ENCODE peak calls at places on chromosomes 16 and 17, in ten cellular contexts. F is esophagus muscularis mucosa, W is tibial nerve, G is stomach, D is transverse colon, R is sigmoid colon, T is A549, Q is H1, U is ovary, B is suprapubic skin. O is an unnamed sample. For H3K4me1, the result is how much of the 10 kb centered on the place peaks cover.

GRCh38 chr17:66165537-66166123 is 26.3 kb downstream of the CEP112 start:
- DNase-seq in F (no peak), W (peak), G (no peak), D (no peak), R (no peak), T (peak), Q (no peak), U (no peak), B (no peak), O (no peak)

GRCh38 chr16:63324306-63324705 is 1288.1 kb upstream of the CDH8 start:
- DNase-seq in F (no peak), W (no peak), G (no peak), D (no peak), R (no peak), T (no peak), Q (no peak), U (no peak), B (no peak), O (no peak)

GRCh38 chr16:11372073-11372923 is 27.0 kb downstream of the RMI2 start:
- DNase-seq in F (no peak), W (no peak), G (no peak), D (no peak), R (no peak), T (no peak), Q (no peak), U (no peak), B (no peak), O (no peak)

GRCh38 chr16:85304337-85304736 is 192.1 kb upstream of the CIBAR2 start:
- DNase-seq in F (no peak), W (no peak), G (no peak), D (no peak), R (no peak), T (no peak), Q (no peak), U (no peak), B (no peak), O (no peak)

GRCh38 chr16:10040136-10041080 is 141.8 kb downstream of the GRIN2A start:
- DNase-seq in F (no peak), W (no peak), G (no peak), D (no peak), R (no peak), T (no peak), Q (no peak), U (no peak), B (no peak), O (no peak)

GRCh38 chr16:12517310-12517694 is 286.4 kb downstream of the CPPED1 start:
- DNase-seq in F (no peak), W (no peak), G (no peak), D (no peak), R (no peak), T (no peak), Q (no peak), U (no peak), B (no peak), O (no peak)

GRCh38 chr17:43003542-43004172 is 2.9 kb upstream of the IFI35 start:
- DNase-seq in F (no peak), W (no peak), G (no peak), D (no peak), R (no peak), T (peak), Q (no peak), U (no peak), B (no peak), O (no peak)

GRCh38 chr17:44210342-44211192 is 8.9 kb downstream of the UBTF start:
- DNase-seq in F (no peak), W (peak), G (peak), D (peak), R (peak), T (peak), Q (peak), U (peak), B (peak), O (peak)

GRCh38 chr16:24748242-24748641 is 18.8 kb downstream of the TNRC6A start:
- DNase-seq in F (no peak), W (peak), G (no peak), D (no peak), R (peak), T (peak), Q (no peak), U (no peak), B (no peak), O (peak)

GRCh38 chr17:50129303-50129945 is 536 bp downstream of the SAMD14 start:
- DNase-seq in F (no peak), W (no peak), G (no peak), D (no peak), R (no peak), T (peak), Q (no peak), U (no peak), B (no peak), O (peak)

GRCh38 chr17:80664217-80664780 is 119.7 kb downstream of the RPTOR start:
- DNase-seq in F (no peak), W (no peak), G (no peak), D (no peak), R (no peak), T (no peak), Q (no peak), U (no peak), B (no peak), O (peak)

GRCh38 chr17:3979276-3979583 is 15.0 kb upstream of the ATP2A3 start:
- DNase-seq in F (no peak), W (no peak), G (no peak), D (no peak), R (no peak), T (no peak), Q (no peak), U (no peak), B (no peak), O (no peak)

GRCh38 chr16:5323284-5323683 is 225.7 kb upstream of the EEF2KMT start:
- DNase-seq in F (no peak), W (no peak), G (no peak), D (no peak), R (no peak), T (no peak), Q (peak), U (no peak), B (no peak), O (no peak)

GRCh38 chr17:68910789-68911431 is 44.3 kb downstream of the ABCA8 start:
- DNase-seq in F (no peak), W (no peak), G (no peak), D (no peak), R (no peak), T (no peak), Q (no peak), U (no peak), B (no peak), O (no peak)

GRCh38 chr16:53378138-53378537 is 56.1 kb upstream of the RBL2 start:
- DNase-seq in F (no peak), W (no peak), G (no peak), D (no peak), R (no peak), T (no peak), Q (no peak), U (no peak), B (no peak), O (no peak)

GRCh38 chr16:83996481-83997252 is 28.6 kb downstream of the NECAB2 start:
- DNase-seq in F (no peak), W (no peak), G (no peak), D (no peak), R (no peak), T (no peak), Q (no peak), U (no peak), B (no peak), O (no peak)

GRCh38 chr16:29761882-29762281 is 16.1 kb upstream of the C16orf54 start:
- DNase-seq in F (no peak), W (no peak), G (no peak), D (no peak), R (no peak), T (no peak), Q (no peak), U (no peak), B (no peak), O (no peak)

GRCh38 chr17:38867179-38867994 is 2.5 kb upstream of the LASP1 start:
- DNase-seq in F (no peak), W (peak), G (peak), D (peak), R (peak), T (peak), Q (peak), U (peak), B (no peak), O (no peak)

GRCh38 chr16:17364319-17365210 is 106.2 kb downstream of the XYLT1 start:
- DNase-seq in F (no peak), W (peak), G (no peak), D (no peak), R (no peak), T (no peak), Q (no peak), U (no peak), B (no peak), O (no peak)

GRCh38 chr17:29931253-29931932 is 1.4 kb upstream of the SSH2 start:
- DNase-seq in F (no peak), W (peak), G (peak), D (peak), R (peak), T (peak), Q (no peak), U (peak), B (peak), O (no peak)

GRCh38 chr16:53207810-53208752 is 153.3 kb downstream of the CHD9 start:
- DNase-seq in F (no peak), W (peak), G (peak), D (peak), R (no peak), T (peak), Q (peak), U (peak), B (no peak), O (peak)

GRCh38 chr17:77696720-77697460 is 261.6 kb upstream of the TNRC6C start:
- DNase-seq in F (no peak), W (no peak), G (no peak), D (no peak), R (no peak), T (no peak), Q (no peak), U (peak), B (no peak), O (no peak)

GRCh38 chr17:72507370-72507769 is 386.6 kb downstream of the SOX9 start:
- DNase-seq in F (no peak), W (no peak), G (no peak), D (no peak), R (no peak), T (no peak), Q (no peak), U (no peak), B (no peak), O (no peak)

GRCh38 chr17:76091526-76092285 is 11.9 kb downstream of the EXOC7 start:
- DNase-seq in F (no peak), W (no peak), G (no peak), D (no peak), R (no peak), T (no peak), Q (no peak), U (no peak), B (no peak), O (no peak)

GRCh38 chr16:69727916-69728270 is 1.5 kb upstream of the NQO1 start:
- DNase-seq in F (no peak), W (no peak), G (peak), D (no peak), R (no peak), T (no peak), Q (no peak), U (no peak), B (no peak), O (peak)

GRCh38 chr17:34841467-34841866 is 119.8 kb downstream of the CCT6B start:
- DNase-seq in F (no peak), W (no peak), G (no peak), D (no peak), R (no peak), T (no peak), Q (no peak), U (no peak), B (no peak), O (no peak)

DNA sequence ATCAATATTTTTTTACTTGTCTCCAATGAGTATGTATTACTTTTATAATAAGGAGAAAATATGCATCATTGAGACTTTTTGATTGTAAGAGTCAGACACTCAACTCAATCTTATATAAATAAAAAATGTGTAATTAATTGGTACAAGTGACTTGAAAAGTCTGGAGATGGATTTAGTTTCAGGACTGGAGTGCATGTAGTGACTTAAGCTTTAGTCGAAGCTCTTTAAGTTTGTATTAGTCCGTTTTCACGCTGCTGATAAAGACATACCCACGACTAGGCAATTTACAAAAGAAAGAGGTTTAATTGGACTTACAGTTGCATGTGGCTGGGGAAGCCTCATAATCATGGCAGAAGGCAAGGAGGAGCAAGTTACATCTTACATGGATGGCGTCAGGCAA is 60.7 kb upstream of the NKD1 start:
- DNase-seq in F (no peak), W (no peak), G (no peak), D (no peak), R (no peak), T (no peak), Q (no peak), U (no peak), B (no peak), O (no peak)
- H3K4me1 ChIP-seq in F (under half), W (under half), G (under half), D (under half), R (under half), T (under half), Q (under half), U (under half), B (under half), O (under half)

DNA sequence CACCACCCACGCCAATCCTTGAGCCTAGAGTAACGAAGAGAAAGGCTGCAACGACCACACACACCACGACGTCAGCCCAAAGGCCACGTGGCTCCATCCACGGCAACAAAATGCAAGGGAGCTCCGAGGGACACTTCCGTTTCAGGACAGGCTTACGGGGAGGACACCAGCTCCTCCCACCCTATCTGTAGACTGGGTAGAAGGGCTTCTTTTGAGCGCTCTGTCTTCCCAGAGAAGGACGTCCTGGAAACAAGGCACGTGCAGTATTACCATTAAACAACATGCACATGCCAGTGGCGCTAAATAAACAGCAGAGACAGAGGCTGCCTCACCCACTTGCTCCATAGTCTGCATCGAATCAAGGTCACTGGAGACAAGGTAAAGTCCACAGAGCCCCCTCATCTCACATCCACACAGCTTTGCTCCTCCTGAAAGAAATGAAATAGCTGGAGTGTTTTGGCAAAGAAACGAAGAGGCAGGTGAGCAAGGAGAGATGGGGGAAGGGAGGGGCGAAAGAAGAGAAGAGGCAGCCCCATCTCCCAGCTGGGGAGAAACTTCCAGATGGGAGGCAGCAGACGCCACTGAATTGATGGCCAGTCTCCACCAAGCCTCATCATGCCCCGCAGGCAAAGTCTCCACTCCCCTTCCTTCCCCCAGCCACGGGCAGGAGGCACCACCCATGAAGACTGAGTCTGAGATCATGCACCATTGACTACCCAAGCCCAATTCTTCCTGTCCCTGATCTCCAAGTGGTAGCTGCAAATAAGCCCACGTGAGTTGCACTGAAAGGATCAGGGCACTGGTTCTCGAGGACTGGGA is 24.0 kb downstream of the ZFHX3 start:
- DNase-seq in F (no peak), W (no peak), G (no peak), D (no peak), R (peak), T (no peak), Q (no peak), U (no peak), B (no peak), O (no peak)
- TF ChIP-seq EP300 in F (no peak), W (no peak), G (no peak), D (no peak), R (no peak), T (no peak), Q (no peak), U (no peak), B (no peak), O (no peak)

DNA sequence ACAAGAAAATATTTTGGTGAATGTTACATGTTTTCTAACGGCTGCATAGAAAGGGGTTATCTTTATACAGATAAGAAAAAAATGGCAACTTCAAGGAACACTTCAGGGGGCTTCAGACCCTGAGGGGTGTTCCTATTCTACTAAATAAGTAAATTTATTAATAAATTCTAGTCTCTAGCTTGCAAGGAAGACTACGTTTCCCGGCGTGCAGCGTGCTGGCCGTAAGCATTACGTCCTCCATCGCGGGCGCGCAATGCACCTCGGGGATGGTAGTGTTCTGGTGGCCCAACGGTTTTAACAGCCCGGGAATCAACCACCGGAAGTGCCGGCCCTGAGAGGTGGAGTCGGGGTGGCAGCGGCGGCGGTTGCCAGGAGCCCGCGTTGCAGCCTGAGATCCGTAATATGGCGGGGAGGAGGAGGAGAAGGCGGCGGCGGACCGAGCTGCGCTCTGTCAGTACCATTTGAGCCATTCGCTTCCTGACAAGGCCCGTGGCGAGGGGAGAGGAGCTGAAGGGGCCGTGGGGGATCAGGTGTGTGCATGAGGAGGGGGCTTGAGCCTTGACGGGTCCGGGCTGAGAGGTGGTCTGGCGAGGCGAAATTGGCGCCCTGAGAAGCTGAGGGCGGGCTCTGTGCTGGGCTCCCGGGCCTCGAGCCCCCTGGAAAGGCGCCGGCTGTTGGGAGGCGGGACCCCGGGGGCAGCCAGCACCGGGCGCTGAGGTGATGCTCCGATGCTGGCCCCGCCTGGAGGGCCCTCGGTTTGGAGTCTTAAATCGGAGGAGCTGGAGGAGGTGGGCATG is at the start of gene CCP110:
- DNase-seq in F (peak), W (peak), G (peak), D (peak), R (peak), T (peak), Q (peak), U (peak), B (peak), O (peak)
- TF ChIP-seq CTCF in F (peak), W (no peak), G (no peak), D (no peak), R (no peak), T (no peak), Q (no peak), U (no peak), B (no peak), O (no peak)

GRCh38 chr17:6853764-6854442 is 22.4 kb upstream of the TEKT1 start:
- DNase-seq in F (no peak), W (no peak), G (no peak), D (no peak), R (no peak), T (peak), Q (peak), U (no peak), B (no peak), O (no peak)

GRCh38 chr17:6856054-6856453 is 24.5 kb upstream of the TEKT1 start:
- DNase-seq in F (no peak), W (no peak), G (no peak), D (no peak), R (no peak), T (no peak), Q (no peak), U (no peak), B (no peak), O (no peak)

GRCh38 chr17:6862122-6862521 is 30.6 kb upstream of the TEKT1 start:
- DNase-seq in F (no peak), W (no peak), G (no peak), D (no peak), R (no peak), T (no peak), Q (no peak), U (no peak), B (no peak), O (no peak)

GRCh38 chr17:6857904-6858303 is 26.4 kb upstream of the TEKT1 start:
- DNase-seq in F (no peak), W (no peak), G (no peak), D (no peak), R (no peak), T (no peak), Q (no peak), U (no peak), B (no peak), O (no peak)

GRCh38 chr17:6857336-6857735 is 25.8 kb upstream of the TEKT1 start:
- DNase-seq in F (no peak), W (no peak), G (no peak), D (no peak), R (no peak), T (no peak), Q (no peak), U (no peak), B (no peak), O (no peak)
- H3K4me1 ChIP-seq in F (under half), W (under half), G (under half), D (under half), R (under half), T (under half), Q (under half), U (under half), B (under half), O (under half)

DNA sequence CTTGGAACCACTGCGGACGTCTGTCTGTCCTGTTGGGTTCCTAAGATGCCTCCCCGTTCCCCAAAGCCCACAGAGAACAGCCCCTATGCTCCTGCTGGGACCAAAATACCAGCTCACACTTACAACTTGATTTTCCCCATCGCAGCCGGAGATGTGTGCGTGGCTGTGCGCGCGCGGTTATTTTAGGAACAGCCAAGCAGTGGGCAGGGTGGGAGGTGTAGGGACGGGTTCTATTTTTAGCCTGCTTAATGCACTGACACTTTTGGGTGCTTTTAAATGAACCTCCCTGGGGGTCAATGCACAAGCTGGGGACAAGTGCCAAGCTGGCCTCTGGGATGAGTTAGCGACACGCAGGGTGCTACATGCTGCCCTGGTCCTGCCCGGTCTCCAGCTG is 74.1 kb downstream of the KLHDC4 start:
- DNase-seq in F (no peak), W (no peak), G (no peak), D (no peak), R (no peak), T (no peak), Q (no peak), U (no peak), B (no peak), O (no peak)
- TF ChIP-seq EP300 in F (no peak), W (no peak), G (no peak), D (no peak), R (no peak), T (no peak), Q (no peak), U (no peak), B (no peak), O (no peak)